ENCODE peak calls at places on chromosomes 2 and 18, in four cellular contexts. O, Y, Z and Q are unnamed samples.

GRCh38 chr18:8439091-8439490 is 170.1 kb upstream of the RAB12 start:
- DNase-seq in Y (no peak), O (no peak), Z (no peak), Q (no peak)

GRCh38 chr2:40872580-40872979 is 420.7 kb upstream of the SLC8A1 start:
- DNase-seq in O (peak), Y (no peak), Z (no peak), Q (no peak)

GRCh38 chr18:8257851-8258434 is 351.3 kb upstream of the RAB12 start:
- DNase-seq in Z (no peak), O (no peak), Y (no peak), Q (no peak)

GRCh38 chr2:201403904-201404303 is 46.8 kb upstream of the FLACC1 start:
- DNase-seq in Z (no peak), O (no peak), Y (no peak), Q (no peak)

GRCh38 chr2:69833752-69834151 is 4.3 kb downstream of the GMCL1 start:
- DNase-seq in Z (no peak), O (no peak), Y (no peak), Q (no peak)

GRCh38 chr2:128557841-128558241 is 239.2 kb upstream of the HS6ST1 start:
- DNase-seq in Y (no peak), Z (no peak), O (no peak), Q (no peak)

GRCh38 chr2:208222351-208222750 is 32.5 kb downstream of the IDH1 start:
- DNase-seq in O (peak), Z (no peak), Y (no peak), Q (no peak)

GRCh38 chr2:102601730-102602129 is 17.6 kb upstream of the SLC9A2 start:
- DNase-seq in O (no peak), Y (no peak), Z (no peak), Q (no peak)

GRCh38 chr2:134361648-134362047 is 107.8 kb downstream of the MGAT5 start:
- DNase-seq in Y (no peak), O (no peak), Z (no peak), Q (no peak)

GRCh38 chr18:63073481-63073880 is 246.1 kb downstream of the BCL2 start:
- DNase-seq in O (no peak), Y (no peak), Z (no peak), Q (no peak)

GRCh38 chr18:76259012-76259568 is 236.0 kb downstream of the ZNF516 start:
- DNase-seq in O (peak), Y (no peak), Z (peak), Q (no peak)

GRCh38 chr2:94977826-94978225 is 47.7 kb upstream of the MAL start:
- DNase-seq in Z (no peak), O (no peak), Y (no peak), Q (no peak)